ENCODE peak calls at places on chromosomes 6 and 20, in four cellular contexts. I, T, D and B are unnamed samples.

GRCh38 chr20:51740838-51741237 is 27.4 kb downstream of the ATP9A start:
- DNase-seq in I (no peak), T (no peak), D (no peak), B (no peak)

GRCh38 chr20:64036346-64037198 is 590 bp downstream of the C20orf204 start:
- DNase-seq in I (no peak), T (no peak), D (no peak), B (peak; percentile 80)

GRCh38 chr6:134419717-134420116 is 101.8 kb upstream of the SGK1 start:
- DNase-seq in I (no peak), T (no peak), D (no peak), B (no peak)

GRCh38 chr20:33515569-33516216 is 25.8 kb downstream of the CBFA2T2 start:
- DNase-seq in I (no peak), T (no peak), D (no peak), B (no peak)

GRCh38 chr6:150687508-150687907 is 87.8 kb downstream of the PLEKHG1 start:
- DNase-seq in I (peak; percentile 82), T (no peak), D (peak; percentile 57), B (no peak)

GRCh38 chr20:51542033-51542893 is at the start of gene NFATC2:
- DNase-seq in I (peak; percentile 53), T (peak; percentile 56), D (peak; percentile 68), B (no peak)

GRCh38 chr20:34544109-34544793 is 14.3 kb upstream of the MAP1LC3A start:
- DNase-seq in I (no peak), T (no peak), D (peak; percentile 33), B (no peak)

GRCh38 chr6:125511809-125512341 is 210.1 kb upstream of the HDDC2 start:
- DNase-seq in I (no peak), T (no peak), D (no peak), B (peak; percentile 59)

GRCh38 chr6:146974346-146974745 is 229.9 kb upstream of the STXBP5 start:
- DNase-seq in I (no peak), T (no peak), D (no peak), B (peak; percentile 13)

GRCh38 chr20:63519765-63520593 is 586 bp upstream of the PPDPF start:
- DNase-seq in I (peak; percentile 81), T (peak; percentile 56), D (peak; percentile 70), B (peak; percentile 93)

GRCh38 chr6:5041955-5042354 is 38.1 kb upstream of the RPP40 start:
- DNase-seq in I (no peak), T (no peak), D (no peak), B (no peak)

GRCh38 chr6:54493138-54493537 is 184.9 kb downstream of the TINAG start:
- DNase-seq in I (no peak), T (no peak), D (no peak), B (no peak)

GRCh38 chr6:105402090-105402980 is 547 bp downstream of the PREP start:
- DNase-seq in I (peak; percentile 35), T (peak; percentile 18), D (peak; percentile 29), B (peak; percentile 58)

GRCh38 chr20:48928832-48929725 is 7.6 kb downstream of the ARFGEF2 start:
- DNase-seq in I (no peak), T (no peak), D (no peak), B (no peak)

GRCh38 chr6:52503853-52504777 is 72.7 kb downstream of the TRAM2 start:
- DNase-seq in I (peak; percentile 55), T (no peak), D (peak; percentile 97), B (peak; percentile 51)

GRCh38 chr20:478010-478948 is 15.9 kb upstream of the TBC1D20 start:
- DNase-seq in I (no peak), T (no peak), D (no peak), B (no peak)

GRCh38 chr6:150149146-150149545 is 6.3 kb downstream of the PPP1R14C start:
- DNase-seq in I (no peak), T (no peak), D (no peak), B (peak; percentile 37)

GRCh38 chr20:34078540-34078939 is 33.5 kb downstream of the EIF2S2 start:
- DNase-seq in I (no peak), T (no peak), D (no peak), B (no peak)

GRCh38 chr6:11722224-11722623 is 56.4 kb downstream of the ADTRP start:
- DNase-seq in I (no peak), T (no peak), D (no peak), B (no peak)

GRCh38 chr6:167113935-167114910 is 8.7 kb upstream of the CCR6 start:
- DNase-seq in I (no peak), T (no peak), D (peak; percentile 67), B (no peak)

GRCh38 chr6:105692630-105693212 is 289.8 kb upstream of the PREP start:
- DNase-seq in I (no peak), T (no peak), D (no peak), B (no peak)

GRCh38 chr6:3325210-3325609 is 66.5 kb downstream of the PSMG4 start:
- DNase-seq in I (no peak), T (no peak), D (no peak), B (peak; percentile 47)

DNA sequence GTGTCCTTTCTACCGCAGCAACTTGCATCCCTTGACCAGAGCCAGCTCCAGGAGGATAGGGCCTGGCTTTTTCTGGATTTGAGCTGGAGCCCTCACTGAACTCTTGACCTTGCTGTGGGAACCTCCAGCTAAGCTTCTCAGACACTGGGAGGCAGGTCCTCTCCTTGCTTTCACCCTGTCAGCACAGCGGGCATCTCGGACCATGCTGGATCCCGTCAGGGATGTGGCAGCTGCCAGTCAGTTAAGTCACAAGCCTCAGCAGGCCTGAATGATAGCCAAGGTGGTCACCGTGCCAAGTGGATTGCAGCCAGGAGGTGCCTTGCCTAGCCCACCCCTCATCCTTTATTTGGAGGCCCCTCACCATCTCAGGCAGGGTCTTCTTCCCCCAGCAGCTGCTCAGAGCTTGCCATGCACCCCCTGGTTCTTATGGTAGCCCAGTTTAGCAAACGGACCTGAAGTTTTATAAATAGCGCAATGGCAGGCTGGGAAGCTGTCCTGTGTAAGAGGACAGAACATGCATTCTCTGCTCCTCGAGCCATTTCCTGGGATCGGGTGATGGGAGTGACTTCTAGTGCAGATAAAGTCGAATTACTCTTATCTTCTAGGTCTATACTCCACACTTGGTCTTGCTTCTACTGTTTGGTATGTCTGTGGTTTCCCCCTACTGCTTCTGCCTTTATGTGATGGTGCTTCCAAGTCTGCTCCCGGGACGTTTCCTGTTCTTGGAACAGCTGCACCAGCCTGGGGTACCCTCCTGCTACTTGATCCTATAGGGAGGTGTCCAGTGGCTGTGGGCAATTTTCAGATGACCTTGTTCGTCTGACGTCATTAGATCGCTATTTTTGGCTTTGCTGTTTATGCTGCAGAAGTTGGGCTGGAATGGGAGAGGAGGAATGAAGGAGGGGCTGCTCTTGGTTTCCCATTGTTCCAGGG is 7.1 kb upstream of the MYLK2 start:
- DNase-seq in I (no peak), T (no peak), D (no peak), B (peak; percentile 99)
- H3K4me1 ChIP-seq in I (peaks cover 6% of the 10 kb centered on the region), T (no peaks in the 10 kb centered on the region), D (peaks cover 6% of the 10 kb centered on the region), B (peaks cover 66% of the 10 kb centered on the region)

DNA sequence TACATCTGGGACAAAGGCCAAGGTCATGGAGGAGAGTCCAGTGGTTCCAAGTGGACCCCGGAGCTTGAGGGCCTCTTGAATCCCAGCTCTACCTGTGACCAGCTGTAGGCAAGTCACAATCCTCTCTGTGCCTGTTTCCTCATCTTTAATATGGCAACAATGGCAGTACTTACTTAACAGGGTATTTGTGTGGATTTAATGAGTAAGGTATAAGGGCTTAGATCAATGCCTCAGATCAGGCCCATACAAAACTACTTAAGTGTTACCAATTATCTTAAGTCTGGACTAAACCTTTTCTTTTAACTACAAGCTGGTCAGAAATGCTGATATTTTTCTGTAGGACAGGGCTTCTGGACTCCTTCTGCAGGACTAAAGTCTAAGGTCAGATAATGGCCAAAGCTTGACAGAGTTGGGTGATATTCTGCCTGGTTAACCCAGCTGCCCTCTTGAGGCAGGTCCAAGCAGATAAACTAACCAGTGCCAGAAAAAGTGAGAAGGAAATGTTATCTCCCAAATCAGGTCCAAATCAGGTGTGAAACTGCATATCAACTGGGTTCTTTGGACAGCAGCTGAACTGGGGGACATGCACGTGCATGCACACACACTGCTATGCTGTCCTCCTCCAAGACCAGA is 2.2 kb downstream of the SULF2 start:
- DNase-seq in I (no peak), T (no peak), D (no peak), B (no peak)
- H3K4me3 ChIP-seq in I (no peak overlapping the region), T (no peak overlapping the region), D (no peak overlapping the region), B (no peak overlapping the region)

DNA sequence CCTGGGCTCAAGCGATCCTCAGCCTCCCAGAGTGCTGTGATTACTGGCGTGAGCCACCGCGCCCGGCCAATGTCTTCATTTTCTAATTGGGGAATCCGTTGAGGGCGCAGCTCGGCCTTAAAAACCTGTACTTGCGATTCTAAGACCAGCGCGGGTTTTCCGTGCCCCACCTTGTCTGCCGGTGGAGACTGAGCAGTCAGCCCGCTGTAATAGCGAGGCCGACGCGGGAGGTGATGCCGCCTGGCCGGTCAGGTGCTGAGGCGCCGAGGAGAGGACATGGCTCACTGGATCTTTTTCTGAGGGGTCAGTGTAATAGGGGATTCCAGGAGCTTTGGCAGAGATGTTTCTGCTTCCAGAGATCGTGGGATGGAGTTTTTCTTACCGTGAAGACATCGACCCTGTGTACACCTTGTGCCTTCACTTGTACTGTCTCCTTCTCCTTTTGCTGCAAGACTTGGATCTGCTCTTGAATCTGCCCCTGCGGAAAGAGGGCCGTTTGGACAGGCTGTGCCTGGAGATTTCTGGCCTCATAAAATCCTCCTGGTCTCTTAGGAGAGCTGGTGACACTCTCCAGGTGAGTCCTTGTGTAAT is 1.5 kb downstream of the TRIM31 start:
- DNase-seq in I (no peak), T (no peak), D (no peak), B (no peak)
- H3K27me3 ChIP-seq in I (no peaks in the 10 kb centered on the region), T (peaks cover 5% of the 10 kb centered on the region), D (peaks cover 35% of the 10 kb centered on the region), B (peaks cover 4% of the 10 kb centered on the region)

GRCh38 chr20:36848078-36848660 is 27.8 kb upstream of the TLDC2 start:
- DNase-seq in I (no peak), T (no peak), D (no peak), B (no peak)
- H3K4me1 ChIP-seq in I (peaks cover 17% of the 10 kb centered on the region), T (peaks cover 7% of the 10 kb centered on the region), D (peaks cover 39% of the 10 kb centered on the region), B (peaks cover 6% of the 10 kb centered on the region)

DNA sequence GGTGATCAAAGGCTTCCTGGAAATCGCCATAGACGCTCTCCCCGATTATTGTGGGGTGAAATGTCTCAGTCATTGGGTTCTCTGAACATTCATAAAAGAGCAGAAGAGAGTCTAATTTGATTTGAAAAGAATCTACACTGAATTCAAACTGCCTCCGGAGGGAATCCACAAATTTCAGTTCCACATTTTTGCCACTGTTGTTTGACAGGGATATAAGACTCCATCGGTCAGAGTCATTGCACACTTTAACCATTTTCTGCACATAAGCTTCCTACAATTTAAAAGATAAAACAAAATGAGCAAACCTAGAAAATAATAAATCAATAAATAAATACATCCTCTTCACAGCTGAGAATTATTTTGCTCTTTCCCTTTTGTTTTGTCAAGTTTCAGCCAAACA is 2.3 kb downstream of the TENT5A start:
- DNase-seq in I (no peak), T (no peak), D (no peak), B (no peak)
- H3K4me3 ChIP-seq in I (peak overlapping the region; percentile 91), T (no peak overlapping the region), D (peak overlapping the region; percentile 94), B (peak overlapping the region; percentile 86)

DNA sequence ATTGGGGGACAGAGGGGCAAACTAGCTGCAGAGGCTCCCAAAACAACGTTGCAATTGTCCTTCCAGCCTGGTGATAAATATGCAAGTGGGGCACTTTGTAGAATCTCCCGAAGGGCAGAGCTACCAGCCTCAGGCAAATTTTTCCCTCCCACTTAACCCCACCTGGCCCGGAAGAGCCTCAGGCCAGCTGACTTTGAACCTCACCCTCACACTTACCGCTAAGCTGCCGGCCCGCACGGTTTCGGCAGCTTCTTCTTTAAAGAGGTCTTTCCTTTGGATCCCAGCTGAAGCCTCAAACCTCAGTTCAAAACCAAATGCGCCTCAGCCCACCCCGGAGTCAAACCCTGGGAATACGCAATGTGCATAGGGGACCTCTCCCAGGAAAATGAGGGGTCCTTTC is 2.5 kb downstream of the OVOL2 start:
- DNase-seq in I (no peak), T (no peak), D (peak; percentile 21), B (no peak)
- H3K27me3 ChIP-seq in I (no peaks in the 10 kb centered on the region), T (no peaks in the 10 kb centered on the region), D (peaks cover 60% of the 10 kb centered on the region), B (peaks cover 3% of the 10 kb centered on the region)